ENCODE peak calls at places on chromosomes 16 and 17, in four cellular contexts. V is K562, W is HepG2, L is GM12878. Q is an unnamed sample.

GRCh38 chr16:12319464-12320030 is 343.0 kb downstream of the SNX29 start:
- DNase-seq in V (no peak), L (no peak), W (no peak), Q (no peak)

GRCh38 chr16:11253009-11253994 is 2.7 kb downstream of the SOCS1 start:
- DNase-seq in L (no peak), V (peak), W (no peak), Q (no peak)

GRCh38 chr17:18250259-18250658 is 8.3 kb downstream of the FLII start:
- DNase-seq in V (no peak), W (no peak), L (no peak), Q (no peak)

GRCh38 chr16:6250516-6250915 is 1082.1 kb upstream of the RBFOX1 start:
- DNase-seq in W (no peak), V (no peak), L (no peak), Q (no peak)

GRCh38 chr17:39359994-39360393 is 41.4 kb downstream of the FBXL20 start:
- DNase-seq in W (no peak), L (no peak), V (no peak), Q (no peak)

GRCh38 chr16:88442435-88442810 is 10.7 kb upstream of the ZFPM1 start:
- DNase-seq in V (no peak), W (no peak), L (no peak), Q (no peak)

GRCh38 chr16:30535106-30535776 is 583 bp upstream of the ZNF747 start:
- DNase-seq in L (no peak), W (no peak), V (no peak), Q (no peak)

GRCh38 chr17:1487939-1488825 is 4.3 kb downstream of the MYO1C start:
- DNase-seq in L (no peak), W (peak), V (peak), Q (peak)

GRCh38 chr17:44987194-44987882 is 19.2 kb upstream of the C1QL1 start:
- DNase-seq in V (no peak), L (no peak), W (no peak), Q (no peak)

GRCh38 chr17:39225974-39226683 is 384 bp upstream of the STAC2 start:
- DNase-seq in V (peak), W (no peak), L (no peak), Q (peak)

GRCh38 chr16:4987580-4988374 is 29.6 kb downstream of the SEC14L5 start:
- DNase-seq in V (peak), W (no peak), L (no peak), Q (no peak)

GRCh38 chr16:46972971-46973456 is 460 bp downstream of the DNAJA2 start:
- DNase-seq in W (peak), V (peak), L (no peak), Q (peak)

GRCh38 chr17:65664296-65664695 is 102.8 kb upstream of the AXIN2 start:
- DNase-seq in W (no peak), V (no peak), L (no peak), Q (no peak)

GRCh38 chr17:42667088-42667951 is 8.2 kb downstream of the TUBG2 start:
- DNase-seq in V (no peak), L (no peak), W (peak), Q (no peak)

GRCh38 chr17:35555695-35556094 is 4.9 kb downstream of the SLFN14 start:
- DNase-seq in W (no peak), V (peak), L (no peak), Q (no peak)

GRCh38 chr17:42618442-42619150 is 9.1 kb downstream of the TUBG1 start:
- DNase-seq in W (peak), L (peak), V (peak), Q (no peak)

GRCh38 chr16:76653390-76654026 is 376.3 kb downstream of the CNTNAP4 start:
- DNase-seq in V (peak), W (peak), L (peak), Q (peak)

GRCh38 chr17:83194189-83194565 is 114.8 kb downstream of the METRNL start:
- DNase-seq in V (no peak), W (no peak), L (no peak), Q (no peak)

GRCh38 chr17:6347776-6348175 is 87.1 kb downstream of the AIPL1 start:
- DNase-seq in L (no peak), W (no peak), V (no peak), Q (no peak)

GRCh38 chr16:58027341-58028167 is 2.0 kb downstream of the MMP15 start:
- DNase-seq in V (peak), W (peak), L (no peak), Q (peak)

GRCh38 chr16:27428035-27428785 is 26.2 kb downstream of the IL21R start:
- DNase-seq in V (no peak), L (no peak), W (no peak), Q (peak)

GRCh38 chr17:50906443-50906842 is 40.3 kb upstream of the TOB1 start:
- DNase-seq in L (no peak), W (no peak), V (no peak), Q (no peak)

GRCh38 chr17:50905460-50905803 is 39.3 kb upstream of the TOB1 start:
- DNase-seq in W (peak), V (no peak), L (no peak), Q (no peak)

GRCh38 chr17:50903604-50904521 is 37.7 kb upstream of the TOB1 start:
- DNase-seq in V (no peak), L (no peak), W (no peak), Q (no peak)

GRCh38 chr17:50902768-50903353 is 36.7 kb upstream of the TOB1 start:
- DNase-seq in L (no peak), W (no peak), V (no peak), Q (no peak)

DNA sequence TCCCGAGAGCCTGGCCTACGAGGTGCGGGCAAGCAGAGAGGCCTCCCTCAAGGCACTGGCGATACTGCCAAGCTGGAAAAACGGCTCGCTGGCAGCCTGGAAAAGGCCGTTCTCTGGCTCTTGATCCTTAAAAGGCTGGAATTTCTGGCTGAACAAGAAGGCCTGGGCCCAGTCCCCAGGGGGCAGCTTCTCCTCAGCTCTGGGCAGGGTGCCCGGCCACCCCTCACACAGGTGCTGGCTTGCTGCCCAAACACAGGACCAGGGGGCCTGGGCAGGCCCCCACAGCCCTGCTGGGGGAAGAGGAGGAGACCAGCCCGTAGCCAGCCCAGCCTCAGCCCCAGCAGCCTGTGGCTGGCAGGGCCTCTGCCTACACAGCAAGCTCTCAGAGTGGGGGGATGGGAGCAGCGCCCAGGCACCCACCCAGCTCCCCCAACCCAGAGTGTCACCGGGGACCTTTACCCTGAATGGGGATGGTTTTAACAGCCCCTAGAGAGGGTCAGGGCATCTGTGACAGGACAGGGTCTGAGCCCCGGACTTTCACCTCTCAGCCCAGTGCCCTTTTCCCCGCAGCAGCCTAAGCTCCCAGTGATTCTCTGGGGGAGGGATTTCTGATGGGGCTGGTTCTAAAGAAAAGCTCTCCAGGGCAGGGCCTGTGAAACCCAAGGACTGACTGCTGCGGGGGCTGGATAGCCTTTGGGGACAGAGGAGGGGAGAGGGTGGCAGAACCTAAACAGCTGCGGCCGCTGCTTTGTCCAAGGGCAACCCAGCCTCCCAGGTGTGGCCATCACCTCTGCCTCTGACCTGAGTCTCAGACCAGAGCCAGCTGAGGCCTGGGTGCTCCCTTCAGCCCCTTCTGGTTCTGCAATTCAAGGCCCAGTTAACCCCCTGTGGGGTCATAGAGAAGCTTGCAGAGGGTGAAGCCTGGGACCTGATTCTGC is 38.6 kb upstream of the TOB1 start:
- DNase-seq in W (peak), V (no peak), L (no peak), Q (no peak)
- TF ChIP-seq FOXK2 in W (no peak), V (no peak), L (no peak), Q (no peak)

DNA sequence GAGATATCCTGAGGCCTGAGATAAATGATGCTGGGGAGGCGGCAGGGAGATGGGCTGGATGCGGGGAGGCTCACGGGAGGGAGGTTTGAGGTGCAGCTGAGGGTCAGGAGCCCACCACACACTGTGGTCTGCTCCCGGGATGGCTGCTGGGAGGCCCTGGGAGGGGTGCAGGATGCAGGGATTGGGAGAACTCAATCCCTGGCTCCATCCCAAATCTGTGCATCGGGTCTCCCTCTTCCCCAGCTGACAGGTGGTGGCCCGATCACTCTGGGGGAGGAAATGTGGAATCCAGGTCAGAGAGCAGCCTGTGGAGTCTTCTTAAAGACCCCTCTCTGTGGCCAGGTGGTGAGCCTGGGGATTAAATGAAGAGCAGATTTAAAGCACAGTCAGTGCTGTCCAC is 12.0 kb downstream of the PHB1 start:
- DNase-seq in W (no peak), V (no peak), L (no peak), Q (no peak)
- TF ChIP-seq FOXK2 in W (no peak), V (no peak), L (no peak), Q (no peak)

GRCh38 chr17:78529251-78529650 is 47.9 kb downstream of the DNAH17 start:
- DNase-seq in V (no peak), L (no peak), W (no peak), Q (no peak)
- TF ChIP-seq FOXK2 in V (no peak), L (no peak), W (no peak), Q (no peak)

DNA sequence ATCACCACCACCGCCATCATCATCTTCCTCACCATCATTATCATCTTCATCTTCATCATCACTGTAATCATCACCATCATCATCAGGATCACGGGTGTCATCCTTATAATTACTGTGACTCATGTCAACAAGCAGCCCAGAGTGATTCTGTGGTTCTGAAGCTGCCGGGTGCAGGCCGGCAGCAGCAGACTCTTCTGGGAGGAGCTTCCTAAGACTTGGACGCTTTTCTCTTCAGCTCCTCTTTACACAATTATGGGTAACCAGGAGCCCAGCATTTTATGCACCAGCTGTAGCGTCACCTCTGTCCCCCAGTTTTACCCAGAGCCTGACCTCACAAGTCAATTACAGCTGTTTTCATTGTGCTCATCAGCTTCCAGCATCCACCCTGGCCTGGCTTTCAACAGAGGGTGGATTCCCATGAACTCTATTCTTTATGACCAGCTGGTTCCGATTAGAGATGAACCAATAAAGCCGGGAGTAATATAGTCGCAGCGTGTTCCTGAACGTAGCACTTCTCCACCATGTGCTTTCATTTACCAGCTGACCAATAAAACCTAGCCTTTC is 275.8 kb downstream of the FOXL1 start:
- DNase-seq in L (no peak), W (no peak), V (no peak), Q (no peak)
- TF ChIP-seq FOXK2 in L (no peak), W (no peak), V (no peak), Q (no peak)

GRCh38 chr16:77971306-77972131 is 50.8 kb upstream of the CLEC3A start:
- DNase-seq in V (peak), L (no peak), W (peak), Q (peak)
- TF ChIP-seq FOXK2 in V (no peak), L (no peak), W (no peak), Q (no peak)

DNA sequence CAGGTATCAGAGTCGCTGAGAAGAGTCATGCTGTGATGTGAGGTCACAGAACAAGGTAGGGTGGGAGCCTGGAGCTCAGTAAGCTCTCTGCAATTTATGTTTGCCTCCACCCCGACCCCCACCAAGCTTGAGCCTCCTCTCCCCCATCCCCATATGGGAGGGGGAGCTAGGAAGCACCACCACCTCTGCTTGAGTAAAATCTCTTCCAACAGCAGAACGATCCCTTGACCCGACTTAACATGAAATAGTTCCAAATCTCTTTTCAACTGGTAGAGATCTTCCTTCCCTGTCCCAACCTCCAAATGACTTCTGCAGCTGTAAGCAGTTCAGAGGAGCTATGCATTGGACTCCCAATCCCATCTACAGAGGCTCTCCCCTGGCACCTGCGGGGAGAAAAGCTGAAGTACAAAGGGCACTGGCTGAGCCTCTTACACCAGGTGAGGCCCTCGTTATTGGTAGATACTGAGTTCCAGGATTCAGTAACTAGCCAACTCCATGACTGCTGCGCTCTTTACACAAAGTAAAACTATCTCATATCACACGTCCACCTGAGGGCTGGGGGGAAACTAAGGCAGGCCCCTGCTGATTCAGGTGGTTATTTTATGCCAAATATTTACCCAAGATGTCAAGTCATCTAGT is 3.4 kb downstream of the ACTG1 start:
- DNase-seq in V (no peak), L (no peak), W (peak), Q (no peak)
- TF ChIP-seq FOXK2 in V (no peak), L (no peak), W (no peak), Q (no peak)

DNA sequence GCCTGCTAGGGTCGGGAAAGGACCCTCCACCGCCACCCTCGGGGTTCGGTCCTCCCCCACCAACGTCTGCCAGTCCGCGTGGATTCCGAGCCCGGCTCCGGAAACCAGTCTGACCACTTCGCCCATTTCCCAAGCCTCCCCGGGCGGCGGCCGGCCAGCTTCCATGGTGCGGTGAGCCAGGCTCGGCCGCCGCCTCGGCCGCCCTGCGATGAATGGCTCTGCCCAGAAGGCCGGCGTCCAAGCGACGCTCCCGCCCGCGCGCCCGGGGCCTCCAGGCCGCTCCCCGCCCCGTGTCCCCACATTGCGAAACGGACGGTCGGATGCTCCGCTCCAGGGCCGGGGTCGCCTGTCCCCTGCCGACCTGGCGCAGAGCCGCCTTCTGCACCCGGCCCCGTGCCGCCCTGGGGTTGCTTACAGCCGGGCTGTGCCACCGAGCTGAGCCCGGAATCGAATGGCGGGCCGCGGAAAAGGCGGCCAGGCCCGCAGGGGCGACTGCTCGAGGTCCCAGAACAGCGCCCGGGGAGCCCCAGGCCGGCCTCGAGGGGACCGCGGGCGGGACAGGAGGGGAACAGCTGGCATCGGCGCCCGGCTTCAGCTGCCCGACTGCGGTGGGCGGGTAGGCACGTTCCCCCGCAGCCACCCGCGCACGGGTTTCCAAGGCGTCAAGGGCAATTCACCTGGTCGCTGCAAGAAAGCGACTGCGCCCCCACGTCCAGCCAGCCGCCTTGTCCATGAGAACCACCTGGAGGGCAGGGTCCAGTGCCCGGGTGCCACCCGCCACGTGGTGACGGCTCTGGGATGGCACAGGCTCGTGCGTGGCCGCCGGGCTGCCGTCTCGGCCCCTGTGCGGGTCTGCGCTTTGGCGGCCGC is 18.3 kb upstream of the CBX8 start:
- DNase-seq in V (no peak), L (no peak), W (no peak), Q (no peak)
- TF ChIP-seq FOXK2 in V (no peak), L (no peak), W (no peak), Q (no peak)

GRCh38 chr17:56350592-56350991 is 197.3 kb downstream of the ANKFN1 start:
- DNase-seq in W (no peak), L (no peak), V (no peak), Q (no peak)
- TF ChIP-seq FOXK2 in W (no peak), L (no peak), V (no peak), Q (no peak)

DNA sequence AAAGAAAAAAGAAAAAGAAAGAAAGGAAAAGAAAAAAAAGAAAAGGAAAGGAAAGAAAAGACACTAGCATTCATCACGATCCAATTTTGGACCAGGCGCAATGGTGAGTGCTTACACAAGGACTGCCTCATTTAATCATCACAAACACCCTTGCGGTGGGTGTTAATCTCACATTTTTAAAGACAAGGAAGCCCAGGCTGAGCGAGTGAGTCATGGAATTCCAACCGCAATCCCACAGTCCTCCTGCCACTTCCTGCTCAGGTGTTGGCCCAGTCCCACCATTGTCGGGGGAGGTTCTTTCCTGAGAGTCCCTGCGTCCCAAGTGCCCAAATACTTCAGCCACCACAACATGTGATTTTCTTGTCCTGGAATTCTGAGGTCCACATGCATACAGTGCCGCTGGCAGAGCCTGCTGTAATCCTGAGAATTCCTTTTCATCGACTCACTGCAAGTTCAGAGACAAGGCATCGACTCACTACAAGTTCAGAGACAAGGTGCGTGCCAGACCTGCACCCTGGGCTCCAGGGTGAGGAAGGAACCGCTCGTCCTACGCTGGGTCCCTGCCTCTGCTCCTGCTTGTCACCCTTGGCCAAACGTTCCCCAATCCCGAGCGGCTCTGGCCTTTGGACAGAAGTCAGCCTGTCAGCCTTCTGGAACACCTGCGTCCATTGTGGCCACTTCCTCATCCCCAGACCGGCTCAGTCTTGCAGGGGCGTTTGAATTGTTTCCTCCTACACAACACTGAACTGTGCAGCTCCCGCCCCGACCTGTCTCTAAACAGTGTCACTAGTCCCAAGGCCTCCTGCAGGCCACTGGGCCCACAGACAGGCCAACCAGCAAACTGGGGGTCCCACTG is 5.8 kb downstream of the ZG16B start:
- DNase-seq in L (no peak), V (no peak), W (peak), Q (no peak)
- TF ChIP-seq FOXK2 in L (no peak), V (no peak), W (no peak), Q (no peak)

Q was measured in HEK293T.